ENCODE peak calls at places on chromosomes 4 and X, in eight cellular contexts. H, C, I, K, Z, E, D and Y are unnamed samples.

GRCh38 chrX:153598541-153599191 is at the start of gene CCNQ:
- DNase-seq in H (peak), C (peak), I (no peak), K (peak), Z (no peak), E (no peak), D (peak), Y (peak)

GRCh38 chrX:29787666-29788065 is 427.7 kb upstream of the MAGEB2 start:
- DNase-seq in H (no peak), C (no peak), I (no peak), K (no peak), Z (no peak), E (no peak), D (no peak), Y (no peak)

GRCh38 chrX:29535212-29536162 is 679.9 kb upstream of the MAGEB2 start:
- DNase-seq in H (no peak), C (no peak), I (no peak), K (no peak), Z (no peak), E (no peak), D (no peak), Y (no peak)

GRCh38 chr4:17523626-17524025 is 8.7 kb downstream of the CLRN2 start:
- DNase-seq in H (no peak), C (no peak), I (no peak), K (no peak), Z (no peak), E (no peak), D (no peak), Y (no peak)

GRCh38 chrX:96715412-96715940 is 30.8 kb downstream of the DIAPH2 start:
- DNase-seq in H (no peak), C (no peak), I (no peak), K (no peak), Z (no peak), E (no peak), D (no peak), Y (no peak)

GRCh38 chr4:168440442-168441264 is 39.6 kb downstream of the DDX60L start:
- DNase-seq in H (peak), C (no peak), I (no peak), K (no peak), Z (peak), E (peak), D (no peak), Y (no peak)

GRCh38 chrX:146424422-146424821 is 385.1 kb upstream of the CXorf51B start:
- DNase-seq in H (no peak), C (no peak), I (no peak), K (no peak), Z (no peak), E (no peak), D (no peak), Y (no peak)

GRCh38 chr4:104750008-104750407 is 255.3 kb upstream of the CXXC4 start:
- DNase-seq in H (no peak), C (no peak), I (no peak), K (no peak), Z (no peak), E (no peak), D (no peak), Y (no peak)

GRCh38 chr4:121182296-121182695 is 18.2 kb upstream of the TNIP3 start:
- DNase-seq in H (no peak), C (no peak), I (no peak), K (no peak), Z (no peak), E (no peak), D (no peak), Y (no peak)

DNA sequence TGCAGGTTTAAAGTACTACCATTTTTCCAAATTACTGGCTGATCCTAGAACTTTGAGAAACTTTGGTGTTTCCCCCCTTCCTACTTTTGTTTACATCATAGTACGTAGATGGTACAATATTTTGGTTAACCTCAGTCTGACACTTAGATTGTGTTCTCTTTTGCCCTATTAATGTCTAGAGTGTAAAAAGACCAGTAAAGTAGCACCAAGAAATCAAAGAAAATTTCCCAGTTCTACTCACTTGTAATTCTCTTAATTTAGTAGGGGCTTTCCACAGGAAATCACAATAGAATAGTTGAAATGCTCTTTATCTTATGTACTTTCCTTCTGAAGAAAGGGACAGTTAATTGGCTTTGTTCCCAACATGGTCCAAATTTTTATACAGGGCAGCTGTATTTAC is 51.6 kb downstream of the NFKB1 start:
- DNase-seq in H (no peak), C (no peak), I (no peak), K (no peak), Z (no peak), E (no peak), D (no peak), Y (no peak)
- TF ChIP-seq CTCF in H (no peak), C (no peak), I (no peak), K (no peak), Z (no peak), E (no peak), D (no peak), Y (no peak)

GRCh38 chr4:2787230-2788100 is 5.4 kb upstream of the SH3BP2 start:
- DNase-seq in H (no peak), C (peak), I (no peak), K (peak), Z (peak), E (no peak), D (peak), Y (no peak)
- TF ChIP-seq CTCF in H (no peak), C (no peak), I (no peak), K (no peak), Z (peak), E (no peak), D (no peak), Y (no peak)

GRCh38 chr4:118352843-118353373 is at the start of gene PRSS12:
- DNase-seq in H (peak), C (peak), I (peak), K (peak), Z (peak), E (peak), D (peak), Y (peak)
- TF ChIP-seq CTCF in H (peak), C (peak), I (peak), K (peak), Z (peak), E (peak), D (peak), Y (peak)

GRCh38 chrX:39811391-39811790 is 286.4 kb downstream of the BCOR start:
- DNase-seq in H (no peak), C (peak), I (no peak), K (no peak), Z (no peak), E (no peak), D (no peak), Y (no peak)

GRCh38 chrX:39815621-39816020 is 282.1 kb downstream of the BCOR start:
- DNase-seq in H (no peak), C (peak), I (no peak), K (no peak), Z (peak), E (no peak), D (no peak), Y (no peak)

GRCh38 chrX:39813631-39814246 is 284.0 kb downstream of the BCOR start:
- DNase-seq in H (peak), C (peak), I (peak), K (no peak), Z (no peak), E (no peak), D (peak), Y (no peak)

GRCh38 chrX:39816871-39817731 is 280.7 kb downstream of the BCOR start:
- DNase-seq in H (peak), C (no peak), I (no peak), K (peak), Z (no peak), E (no peak), D (no peak), Y (no peak)

GRCh38 chrX:39814391-39814790 is 283.4 kb downstream of the BCOR start:
- DNase-seq in H (peak), C (no peak), I (no peak), K (no peak), Z (peak), E (peak), D (no peak), Y (no peak)
- TF ChIP-seq CTCF in H (peak), C (peak), I (no peak), K (peak), Z (peak), E (peak), D (peak), Y (peak)

GRCh38 chrX:5870238-5870637 is 358.4 kb downstream of the NLGN4X start:
- DNase-seq in H (no peak), C (no peak), I (no peak), K (no peak), Z (no peak), E (no peak), D (no peak), Y (no peak)
- TF ChIP-seq CTCF in H (no peak), C (no peak), I (no peak), K (no peak), Z (no peak), E (no peak), D (no peak), Y (no peak)

GRCh38 chr4:53313510-53313909 is 52.4 kb downstream of the SCFD2 start:
- DNase-seq in H (peak), C (peak), I (no peak), K (no peak), Z (no peak), E (no peak), D (no peak), Y (no peak)
- TF ChIP-seq CTCF in H (peak), C (peak), I (no peak), K (no peak), Z (no peak), E (peak), D (peak), Y (no peak)

DNA sequence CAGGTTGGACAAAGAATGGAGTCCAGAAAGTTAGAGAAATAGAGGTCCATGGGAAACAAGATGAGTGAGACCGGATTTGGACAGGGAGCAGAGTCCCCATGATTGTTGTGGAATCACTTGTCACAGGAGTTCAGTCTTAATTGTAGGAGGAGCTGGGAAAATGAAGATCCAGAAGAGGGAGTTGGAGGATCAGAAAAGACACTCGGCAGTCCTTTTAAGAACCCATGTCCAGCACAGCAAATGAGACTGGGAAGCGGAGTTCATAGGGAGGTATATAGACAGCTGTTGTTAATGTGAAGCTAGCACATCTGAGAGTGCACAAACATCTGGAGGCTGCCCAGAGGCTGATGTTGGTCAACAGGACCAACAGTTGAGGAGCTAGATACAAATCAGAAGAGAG is 111.4 kb upstream of the RXFP1 start:
- DNase-seq in H (no peak), C (no peak), I (no peak), K (no peak), Z (no peak), E (peak), D (no peak), Y (no peak)
- TF ChIP-seq CTCF in H (peak), C (peak), I (no peak), K (no peak), Z (no peak), E (no peak), D (no peak), Y (no peak)

GRCh38 chr4:10203851-10204250 is 87.3 kb upstream of the WDR1 start:
- DNase-seq in H (no peak), C (no peak), I (no peak), K (no peak), Z (no peak), E (no peak), D (no peak), Y (no peak)

GRCh38 chr4:10207116-10207515 is 90.5 kb upstream of the WDR1 start:
- DNase-seq in H (no peak), C (no peak), I (no peak), K (no peak), Z (no peak), E (no peak), D (no peak), Y (no peak)

GRCh38 chr4:10201356-10202223 is 85.0 kb upstream of the WDR1 start:
- DNase-seq in H (no peak), C (no peak), I (no peak), K (no peak), Z (no peak), E (no peak), D (no peak), Y (no peak)

GRCh38 chr4:10205223-10205622 is 88.6 kb upstream of the WDR1 start:
- DNase-seq in H (no peak), C (no peak), I (no peak), K (no peak), Z (no peak), E (no peak), D (no peak), Y (no peak)

GRCh38 chr4:10204401-10205058 is 87.9 kb upstream of the WDR1 start:
- DNase-seq in H (no peak), C (no peak), I (no peak), K (no peak), Z (no peak), E (no peak), D (peak), Y (no peak)
- TF ChIP-seq CTCF in H (no peak), C (no peak), I (no peak), K (no peak), Z (no peak), E (no peak), D (no peak), Y (no peak)

DNA sequence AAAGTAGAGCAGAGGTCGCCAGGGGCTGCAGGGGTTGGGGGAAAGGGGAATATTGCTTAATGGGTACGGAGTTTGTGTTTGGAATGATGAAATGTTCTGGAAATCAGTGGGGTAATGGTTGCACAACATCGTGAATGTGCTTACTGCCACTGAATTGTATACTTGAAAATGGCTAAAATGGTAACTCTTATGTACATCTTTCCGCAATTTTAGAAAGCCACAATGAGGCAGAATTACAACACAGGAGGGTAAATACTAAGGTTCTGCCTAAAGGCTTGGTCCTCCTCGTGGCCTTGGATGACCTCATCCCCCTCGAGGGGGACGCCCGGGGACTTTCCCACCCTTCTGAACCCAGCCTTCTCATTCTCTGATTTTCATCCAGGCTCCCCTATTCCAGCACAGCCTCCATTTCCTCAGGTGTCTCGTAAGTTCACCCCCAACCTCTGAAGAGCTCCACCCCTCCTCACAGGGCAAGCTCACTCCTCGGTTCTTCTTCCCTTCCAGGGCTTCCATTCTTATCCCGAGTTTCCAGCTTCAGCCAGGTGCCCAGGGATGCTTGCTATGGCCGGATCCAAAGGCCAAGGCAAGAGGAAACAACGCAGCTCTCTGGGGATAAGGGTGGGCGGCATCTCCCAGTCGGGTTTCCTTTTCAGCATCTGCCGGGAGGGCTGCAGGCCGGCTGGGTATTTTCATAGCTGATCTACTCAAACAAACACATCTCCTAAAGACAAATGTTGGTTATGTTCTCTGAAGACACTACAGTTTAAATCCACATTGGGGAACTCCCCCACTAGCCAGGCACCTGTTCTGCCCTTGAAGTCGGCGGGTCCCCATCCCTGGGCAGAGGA is 71.3 kb upstream of the ACSL1 start:
- DNase-seq in H (no peak), C (no peak), I (no peak), K (no peak), Z (peak), E (no peak), D (no peak), Y (no peak)
- TF ChIP-seq CTCF in H (no peak), C (no peak), I (no peak), K (no peak), Z (no peak), E (no peak), D (no peak), Y (no peak)